ENCODE peak calls at places on chromosome 6, in eight cellular contexts. J is epithelial cell of esophagus; P is CD8-positive, alpha-beta memory T cell; N is RWPE1; T is activated T-helper 2 cell treated with anti-CD3 and anti-CD28 coated beads, Interferon-gamma antibody, Interleukin-2, Interleukin-4, amounts not matched to agents 10 μg/mL and 5 μg/mL and 100 μg/mL, durations not matched to agents 14 hours and 24 hours and 36 hours; M is activated CD4-positive, alpha-beta T cell treated with anti-CD3 and anti-CD28 coated beads, Interleukin-2, amount 50 U/mL, for 1 hour; V is stimulated activated CD8-positive, alpha-beta memory T cell treated with anti-CD3 and anti-CD28 coated beads, Interleukin-12 subunit alpha, Interleukin-12 subunit beta, amount 100 ng/mL, for 4 hours; C is central memory CD4-positive, alpha-beta T cell. X is an unnamed sample.

GRCh38 chr6:120431841-120432240 is 902.4 kb downstream of the TBC1D32 start:
- DNase-seq in T (no peak), V (no peak), C (no peak), P (no peak), J (no peak), N (no peak), M (no peak), X (no peak)

GRCh38 chr6:165987483-165988305 is 180.0 kb downstream of the TBXT start:
- DNase-seq in M (no peak), V (no peak), J (peak; percentile 7), T (no peak), N (peak; percentile 30), C (no peak), P (no peak), X (no peak)

GRCh38 chr6:144809120-144809519 is 524.0 kb downstream of the UTRN start:
- DNase-seq in T (no peak), C (no peak), M (no peak), V (no peak), N (peak; percentile 44), J (peak; percentile 73), P (no peak), X (peak; percentile 80)

GRCh38 chr6:7088076-7088742 is 19.6 kb upstream of the RREB1 start:
- DNase-seq in T (no peak), P (no peak), C (no peak), V (no peak), M (no peak), N (no peak), J (no peak), X (no peak)

GRCh38 chr6:33577106-33577535 is 3.0 kb downstream of the BAK1 start:
- DNase-seq in C (no peak), P (no peak), J (peak; percentile 72), T (no peak), V (no peak), N (peak; percentile 92), M (no peak), X (peak; percentile 80)

GRCh38 chr6:159125977-159126376 is 43.2 kb upstream of the FNDC1 start:
- DNase-seq in V (no peak), J (no peak), T (no peak), M (no peak), P (no peak), C (no peak), N (no peak), X (no peak)

GRCh38 chr6:15906393-15906976 is 222.4 kb upstream of the MYLIP start:
- DNase-seq in M (no peak), P (no peak), V (no peak), N (no peak), J (no peak), T (no peak), C (no peak), X (no peak)

GRCh38 chr6:169722362-169723199 is 1.7 kb downstream of the PHF10 start:
- DNase-seq in T (no peak), J (peak; percentile 62), P (no peak), N (peak; percentile 71), M (peak; percentile 34), C (peak; percentile 45), V (peak; percentile 4), X (peak; percentile 82)

GRCh38 chr6:118621799-118622470 is 29.5 kb downstream of the CEP85L start:
- DNase-seq in J (no peak), V (no peak), N (no peak), P (no peak), T (no peak), M (no peak), C (no peak), X (no peak)

GRCh38 chr6:153003294-153003645 is 761 bp upstream of the MTRF1L start:
- DNase-seq in T (no peak), V (no peak), N (no peak), C (no peak), J (peak; percentile 40), P (no peak), M (no peak), X (peak; percentile 53)

GRCh38 chr6:26411751-26412150 is 9.7 kb downstream of the BTN3A1 start:
- DNase-seq in N (no peak), T (no peak), C (no peak), V (no peak), J (peak; percentile 10), M (no peak), P (no peak), X (no peak)

GRCh38 chr6:137277971-137278602 is 58.9 kb upstream of the IFNGR1 start:
- DNase-seq in M (no peak), V (no peak), N (peak; percentile 26), J (peak; percentile 72), T (no peak), C (no peak), P (no peak), X (peak; percentile 72)

GRCh38 chr6:36340671-36341454 is 4.2 kb upstream of the BNIP5 start:
- DNase-seq in C (peak; percentile 56), N (peak; percentile 66), M (peak; percentile 75), J (peak; percentile 57), P (peak; percentile 62), V (peak; percentile 39), T (peak; percentile 50), X (peak; percentile 38)

GRCh38 chr6:91081452-91082067 is 494.7 kb upstream of the MAP3K7 start:
- DNase-seq in J (peak; percentile 61), C (no peak), T (no peak), V (no peak), N (peak; percentile 40), M (no peak), P (no peak), X (peak; percentile 47)

GRCh38 chr6:2081155-2082138 is 164.0 kb downstream of the GMDS start:
- DNase-seq in N (no peak), M (no peak), T (peak; percentile 14), V (no peak), J (no peak), P (peak; percentile 35), C (no peak), X (no peak)

GRCh38 chr6:170089937-170090335 is 200.9 kb downstream of the DLL1 start:
- DNase-seq in T (no peak), N (no peak), P (no peak), M (no peak), C (no peak), J (no peak), V (no peak), X (no peak)

GRCh38 chr6:36328600-36328999 is 8.1 kb downstream of the BNIP5 start:
- DNase-seq in C (no peak), V (no peak), J (no peak), T (no peak), N (no peak), P (no peak), M (no peak), X (no peak)

GRCh38 chr6:78947962-78948361 is 80.6 kb downstream of the IRAK1BP1 start:
- DNase-seq in V (no peak), J (peak; percentile 19), T (no peak), C (no peak), M (no peak), N (no peak), P (no peak), X (peak; percentile 33)

GRCh38 chr6:16810411-16810810 is 49.2 kb upstream of the ATXN1 start:
- DNase-seq in C (no peak), P (no peak), J (no peak), V (no peak), T (no peak), M (no peak), N (no peak), X (no peak)

GRCh38 chr6:149077208-149077607 is 240.3 kb upstream of the TAB2 start:
- DNase-seq in P (no peak), M (no peak), V (no peak), J (no peak), T (no peak), C (peak; percentile 43), N (no peak), X (no peak)